ENCODE peak calls at places on chromosome 7, in seven cellular contexts. A is upper lobe of right lung; S is stimulated activated CD4-positive, alpha-beta T cell treated with anti-CD3 and anti-CD28 coated beads, Interleukin-15, amount 100 ng/mL, for 24 hours; C is H9; P is aorta; G is HT-29; D is NCI-H1417. Z is an unnamed sample.

GRCh38 chr7:44434201-44434600 is 56.3 kb downstream of the NUDCD3 start:
- DNase-seq in S (no peak), A (no peak), D (no peak), C (no peak), G (no peak), P (no peak), Z (no peak)

GRCh38 chr7:74020396-74020795 is 7.6 kb upstream of the ELN start:
- DNase-seq in G (no peak), D (no peak), C (no peak), P (no peak), S (no peak), A (no peak), Z (no peak)

GRCh38 chr7:112238852-112239610 is 32.5 kb downstream of the ZNF277 start:
- DNase-seq in S (no peak), A (no peak), C (no peak), G (no peak), P (no peak), D (no peak), Z (no peak)

GRCh38 chr7:47460251-47460989 is 121.5 kb downstream of the TNS3 start:
- DNase-seq in A (peak), C (no peak), G (peak), P (no peak), D (no peak), S (no peak), Z (no peak)

GRCh38 chr7:26428571-26428970 is 136.9 kb downstream of the SNX10 start:
- DNase-seq in C (no peak), P (no peak), A (no peak), G (no peak), S (no peak), D (no peak), Z (no peak)

GRCh38 chr7:15396210-15397158 is 165.3 kb downstream of the AGMO start:
- DNase-seq in G (no peak), C (no peak), S (no peak), P (no peak), A (no peak), D (no peak), Z (no peak)

GRCh38 chr7:148332191-148332590 is 258.4 kb upstream of the C7orf33 start:
- DNase-seq in C (no peak), S (no peak), D (no peak), P (no peak), G (no peak), A (no peak), Z (no peak)

GRCh38 chr7:138918176-138918575 is 63.0 kb downstream of the KIAA1549 start:
- DNase-seq in D (no peak), S (no peak), P (no peak), G (no peak), A (no peak), C (no peak), Z (no peak)

GRCh38 chr7:72087926-72088325 is 324.2 kb downstream of the CALN1 start:
- DNase-seq in C (no peak), A (no peak), D (no peak), P (no peak), S (no peak), G (no peak), Z (no peak)

GRCh38 chr7:66682350-66683093 is 53.8 kb downstream of the KCTD7 start:
- DNase-seq in S (peak), G (peak), D (peak), C (no peak), A (no peak), P (peak), Z (peak)

GRCh38 chr7:114790526-114790925 is 131.4 kb upstream of the MDFIC start:
- DNase-seq in C (no peak), P (no peak), A (no peak), D (no peak), G (no peak), S (no peak), Z (no peak)

GRCh38 chr7:159095979-159096411 is 48.7 kb downstream of the VIPR2 start:
- DNase-seq in S (no peak), C (peak), G (no peak), A (peak), D (no peak), P (peak), Z (peak)

GRCh38 chr7:24729365-24730017 is 27.8 kb downstream of the GSDME start:
- DNase-seq in S (no peak), G (no peak), C (no peak), A (no peak), D (no peak), P (no peak), Z (no peak)

GRCh38 chr7:137757146-137757925 is 89.4 kb downstream of the DGKI start:
- DNase-seq in G (no peak), S (no peak), A (no peak), D (no peak), C (no peak), P (no peak), Z (no peak)

GRCh38 chr7:99558306-99559275 is at the start of gene ZNF655:
- DNase-seq in C (peak), S (peak), D (peak), A (peak), P (peak), G (peak), Z (peak)

GRCh38 chr7:120987280-120987679 is 1.2 kb upstream of the CPED1 start:
- DNase-seq in A (no peak), D (no peak), S (no peak), G (no peak), P (no peak), C (no peak), Z (no peak)

GRCh38 chr7:1692500-1693418 is 22.7 kb downstream of the ELFN1 start:
- DNase-seq in G (no peak), P (peak), C (peak), A (peak), D (no peak), S (no peak), Z (peak)

GRCh38 chr7:16814987-16815386 is 10.2 kb upstream of the AGR2 start:
- DNase-seq in D (no peak), A (no peak), P (no peak), S (no peak), G (peak), C (no peak), Z (no peak)

GRCh38 chr7:151745090-151745638 is 131.8 kb downstream of the PRKAG2 start:
- DNase-seq in D (peak), G (peak), S (peak), A (peak), C (no peak), P (peak), Z (no peak)

GRCh38 chr7:1290262-1291039 is 57.8 kb downstream of the UNCX start:
- DNase-seq in C (peak), D (no peak), A (no peak), S (peak), P (peak), G (no peak), Z (no peak)

GRCh38 chr7:116801092-116801710 is 61.2 kb upstream of the CAPZA2 start:
- DNase-seq in G (peak), S (no peak), D (no peak), A (no peak), C (no peak), P (no peak), Z (no peak)

GRCh38 chr7:130942211-130942964 is 208.4 kb upstream of the KLF14 start:
- DNase-seq in G (peak), P (no peak), A (no peak), D (no peak), C (no peak), S (no peak), Z (no peak)

GRCh38 chr7:18257711-18258110 is 230.1 kb upstream of the PRPS1L1 start:
- DNase-seq in G (no peak), S (no peak), D (no peak), A (no peak), P (no peak), C (no peak), Z (no peak)

GRCh38 chr7:24417526-24418120 is 133.6 kb downstream of the NPY start:
- DNase-seq in A (no peak), C (no peak), S (no peak), P (no peak), D (no peak), G (no peak), Z (no peak)

GRCh38 chr7:140517546-140518369 is 38.5 kb upstream of the MKRN1 start:
- DNase-seq in A (peak), G (peak), C (peak), S (peak), D (peak), P (peak), Z (peak)

GRCh38 chr7:102279537-102280400 is 6.9 kb upstream of the SH2B2 start:
- DNase-seq in G (peak), P (no peak), S (peak), A (peak), D (peak), C (peak), Z (no peak)

GRCh38 chr7:75650062-75650461 is 88.7 kb downstream of the HIP1 start:
- DNase-seq in C (peak), D (no peak), P (peak), S (no peak), G (no peak), A (peak), Z (no peak)

GRCh38 chr7:16978358-16979244 is 96.8 kb upstream of the AGR3 start:
- DNase-seq in A (no peak), D (no peak), S (no peak), P (no peak), C (no peak), G (peak), Z (no peak)

GRCh38 chr7:32680259-32681173 is 185.2 kb downstream of the AVL9 start:
- DNase-seq in D (no peak), A (no peak), G (peak), P (no peak), S (no peak), C (peak), Z (no peak)

GRCh38 chr7:126079581-126079980 is 1150.0 kb upstream of the POT1 start:
- DNase-seq in G (no peak), S (no peak), A (no peak), P (no peak), D (peak), C (no peak), Z (no peak)

GRCh38 chr7:2104107-2104710 is 128.5 kb downstream of the MAD1L1 start:
- DNase-seq in S (peak), P (peak), G (no peak), A (peak), C (peak), D (no peak), Z (peak)

GRCh38 chr7:512541-513311 is 6.9 kb downstream of the PDGFA start:
- DNase-seq in C (no peak), D (no peak), A (peak), G (peak), P (peak), S (no peak), Z (no peak)

GRCh38 chr7:46651070-46651469 is 730.0 kb upstream of the IGFBP3 start:
- DNase-seq in G (peak), C (no peak), A (no peak), S (no peak), D (no peak), P (no peak), Z (no peak)

GRCh38 chr7:74304550-74304949 is 15.3 kb downstream of the CLIP2 start:
- DNase-seq in G (no peak), P (no peak), C (no peak), D (no peak), A (no peak), S (no peak), Z (no peak)

GRCh38 chr7:128737867-128738390 is 1.2 kb upstream of the CALU start:
- DNase-seq in C (no peak), S (no peak), A (no peak), P (no peak), D (no peak), G (peak), Z (no peak)

GRCh38 chr7:20330797-20331230 is at the start of gene ITGB8:
- DNase-seq in A (no peak), G (peak), S (no peak), C (peak), D (peak), P (peak), Z (peak)

GRCh38 chr7:150898475-150899011 is 46.2 kb downstream of the AOC1 start:
- DNase-seq in C (peak), P (peak), D (peak), S (peak), A (peak), G (peak), Z (peak)

GRCh38 chr7:20116869-20117268 is 100.3 kb downstream of the MACC1 start:
- DNase-seq in D (no peak), S (no peak), C (peak), G (no peak), P (no peak), A (no peak), Z (no peak)

GRCh38 chr7:81127991-81128390 is 209.1 kb upstream of the SEMA3C start:
- DNase-seq in D (no peak), P (no peak), C (no peak), S (no peak), G (no peak), A (no peak), Z (no peak)